ENCODE peak calls at places on chromosomes 6 and 20, in four cellular contexts. L is stimulated activated CD4-positive, alpha-beta T cell treated with anti-CD3 and anti-CD28 coated beads, Interleukin-1b, Interleukin-23, amount 100 ng/mL, for 4 hours; G is AG08395; S is GM18507. O is an unnamed sample.
A peak's percentile ranks its signal among the peaks of the same experiment; 100 is the strongest.

GRCh38 chr6:6654599-6655575 is 66.4 kb downstream of the LY86 start:
- DNase-seq in L (no peak), G (peak; percentile 63), S (no peak), O (no peak)

GRCh38 chr6:71392286-71392685 is 103.7 kb downstream of the OGFRL1 start:
- DNase-seq in L (no peak), G (no peak), S (no peak), O (no peak)

GRCh38 chr20:51076841-51077543 is 54.1 kb upstream of the KCNG1 start:
- DNase-seq in L (no peak), G (no peak), S (no peak), O (no peak)

GRCh38 chr6:132391391-132392291 is 9.6 kb downstream of the MOXD1 start:
- DNase-seq in L (no peak), G (peak; percentile 83), S (no peak), O (no peak)

GRCh38 chr6:64665137-64665536 is 1029.5 kb downstream of the PHF3 start:
- DNase-seq in L (no peak), G (no peak), S (no peak), O (no peak)

GRCh38 chr20:3729811-3730550 is 2.5 kb upstream of the HSPA12B start:
- DNase-seq in L (no peak), G (no peak), S (no peak), O (no peak)

GRCh38 chr6:33885121-33886057 is 81.6 kb upstream of the MLN start:
- DNase-seq in L (no peak), G (peak; percentile 86), S (no peak), O (no peak)

GRCh38 chr6:38110407-38111025 is 291.0 kb downstream of the ZFAND3 start:
- DNase-seq in L (no peak), G (peak; percentile 15), S (no peak), O (no peak)

GRCh38 chr6:68632620-68633195 is 2.4 kb upstream of the ADGRB3 start:
- DNase-seq in L (no peak), G (no peak), S (no peak), O (no peak)

GRCh38 chr6:132698608-132699007 is 15.2 kb downstream of the VNN1 start:
- DNase-seq in L (no peak), G (no peak), S (no peak), O (no peak)

GRCh38 chr6:152458648-152459047 is 178.5 kb downstream of the SYNE1 start:
- DNase-seq in L (no peak), G (no peak), S (no peak), O (no peak)

GRCh38 chr6:3296537-3297453 is 38.0 kb downstream of the PSMG4 start:
- DNase-seq in L (no peak), G (no peak), S (no peak), O (no peak)

GRCh38 chr20:64091762-64092161 is 7.6 kb upstream of the LKAAEAR1 start:
- DNase-seq in L (no peak), G (no peak), S (no peak), O (no peak)

GRCh38 chr6:139539852-139540251 is 165.4 kb upstream of the CITED2 start:
- DNase-seq in L (no peak), G (peak; percentile 75), S (no peak), O (no peak)

GRCh38 chr6:24566020-24566752 is 71.4 kb downstream of the ALDH5A1 start:
- DNase-seq in L (no peak), G (no peak), S (no peak), O (no peak)

GRCh38 chr6:167739721-167740475 is 86.8 kb upstream of the AFDN start:
- DNase-seq in L (no peak), G (no peak), S (no peak), O (no peak)

GRCh38 chr6:168071620-168072019 is 7.4 kb downstream of the FRMD1 start:
- DNase-seq in L (no peak), G (no peak), S (no peak), O (no peak)

GRCh38 chr6:34213772-34214171 is 22.9 kb upstream of the HMGA1 start:
- DNase-seq in L (no peak), G (no peak), S (no peak), O (no peak)

GRCh38 chr6:1285589-1286340 is 26.1 kb upstream of the FOXQ1 start:
- DNase-seq in L (no peak), G (peak; percentile 82), S (no peak), O (no peak)

GRCh38 chr6:131654326-131654725 is 17.2 kb downstream of the ENPP3 start:
- DNase-seq in L (no peak), G (no peak), S (no peak), O (no peak)

GRCh38 chr6:33860706-33861474 is 57.1 kb upstream of the MLN start:
- DNase-seq in L (no peak), G (peak; percentile 58), S (no peak), O (no peak)

GRCh38 chr6:31898200-31899011 is 908 bp upstream of the EHMT2 start:
- DNase-seq in L (no peak), G (no peak), S (no peak), O (no peak)

GRCh38 chr20:25229486-25230176 is 18.3 kb upstream of the PYGB start:
- DNase-seq in L (no peak), G (no peak), S (no peak), O (no peak)